ENCODE peak calls at places on chromosome 7, in four cellular contexts. L, E, G and U are unnamed samples.

GRCh38 chr7:140033036-140033435 is 29.7 kb downstream of the PARP12 start:
- DNase-seq in L (no peak), E (no peak), G (no peak), U (no peak)

GRCh38 chr7:133044722-133045473 is 37.0 kb downstream of the CHCHD3 start:
- DNase-seq in E (no peak), G (peak; percentile 64), L (no peak), U (no peak)

GRCh38 chr7:18653381-18654155 is 158.0 kb downstream of the HDAC9 start:
- DNase-seq in L (no peak), E (no peak), G (no peak), U (no peak)

GRCh38 chr7:129781128-129781855 is 169.8 kb downstream of the NRF1 start:
- DNase-seq in L (no peak), G (peak; percentile 90), E (no peak), U (no peak)

GRCh38 chr7:44964384-44964830 is 14.4 kb downstream of the MYO1G start:
- DNase-seq in L (no peak), G (peak; percentile 87), E (no peak), U (no peak)

GRCh38 chr7:115775981-115776380 is 254.6 kb downstream of the TFEC start:
- DNase-seq in E (no peak), L (no peak), G (no peak), U (no peak)

GRCh38 chr7:29007127-29007526 is 49.0 kb upstream of the TRIL start:
- DNase-seq in G (no peak), L (no peak), E (no peak), U (no peak)

GRCh38 chr7:100119701-100120517 is 475 bp downstream of the CNPY4 start:
- DNase-seq in L (peak; percentile 82), G (peak; percentile 83), E (no peak), U (peak; percentile 45)

GRCh38 chr7:50560865-50561351 is 4.3 kb downstream of the DDC start:
- DNase-seq in G (no peak), E (no peak), L (no peak), U (no peak)

GRCh38 chr7:88314092-88314491 is 7.4 kb upstream of the STEAP4 start:
- DNase-seq in L (no peak), G (no peak), E (no peak), U (no peak)

GRCh38 chr7:116499168-116500070 is at the start of gene CAV2:
- DNase-seq in G (peak; percentile 80), E (no peak), L (no peak), U (peak; percentile 65)

GRCh38 chr7:139479620-139480019 is 3.9 kb downstream of the KLRG2 start:
- DNase-seq in E (no peak), G (no peak), L (no peak), U (no peak)

GRCh38 chr7:74059681-74060588 is 23.7 kb upstream of the LIMK1 start:
- DNase-seq in E (no peak), L (no peak), G (peak; percentile 71), U (peak; percentile 89)

GRCh38 chr7:131250331-131250730 is 77.3 kb upstream of the MKLN1 start:
- DNase-seq in L (no peak), E (no peak), G (no peak), U (no peak)

GRCh38 chr7:133061792-133062191 is 20.1 kb downstream of the CHCHD3 start:
- DNase-seq in E (no peak), G (no peak), L (no peak), U (no peak)

GRCh38 chr7:21355406-21355874 is 72.4 kb upstream of the SP4 start:
- DNase-seq in L (no peak), G (no peak), E (no peak), U (no peak)

GRCh38 chr7:134452419-134452827 is 6.5 kb downstream of the AKR1B1 start:
- DNase-seq in L (no peak), G (no peak), E (no peak), U (no peak)

GRCh38 chr7:604038-604883 is 84.6 kb upstream of the PDGFA start:
- DNase-seq in E (no peak), L (peak; percentile 53), G (no peak), U (peak; percentile 45)